ENCODE peak calls at places on chromosomes 13 and 19, in ten cellular contexts. B is tibial nerve; O is WERI-Rb-1; A is nephron progenitor cell; Z is activated CD4-positive, alpha-beta T cell treated with anti-CD3 and anti-CD28 coated beads for 1 hour; K is stimulated activated CD8-positive, alpha-beta memory T cell treated with anti-CD3 and anti-CD28 coated beads, Interleukin-15, amount 100 ng/mL, for 24 hours; T is PC-9; H is thyroid gland; F is brain microvascular endothelial cell; L is HEK293T. Q is an unnamed sample.

GRCh38 chr13:91134773-91135124 is 212.7 kb upstream of the MIR17HG start:
- DNase-seq in B (no peak), O (no peak), A (no peak), Z (no peak), K (no peak), T (no peak), H (no peak), F (no peak), L (no peak), Q (no peak)

GRCh38 chr13:35836476-35836875 is 294.7 kb downstream of the DCLK1 start:
- DNase-seq in B (no peak), O (no peak), A (no peak), Z (no peak), K (no peak), T (no peak), H (no peak), F (no peak), L (no peak), Q (no peak)

GRCh38 chr19:11092181-11092538 is 2.9 kb downstream of the LDLR start:
- DNase-seq in B (no peak), O (no peak), A (no peak), Z (peak; percentile 29), K (no peak), T (peak; percentile 91), H (no peak), F (peak; percentile 67), L (no peak), Q (no peak)

GRCh38 chr19:55830656-55831055 is 1.1 kb downstream of the NLRP11 start:
- DNase-seq in B (no peak), O (no peak), A (no peak), Z (no peak), K (no peak), T (peak; percentile 34), H (no peak), F (no peak), L (no peak), Q (no peak)

GRCh38 chr19:34428549-34429285 is 536 bp downstream of the UBA2 start:
- DNase-seq in B (peak; percentile 29), O (peak; percentile 15), A (no peak), Z (peak; percentile 9), K (peak; percentile 20), T (no peak), H (peak; percentile 18), F (no peak), L (peak; percentile 42), Q (peak; percentile 86)

GRCh38 chr19:39192846-39193245 is 3.9 kb upstream of the NCCRP1 start:
- DNase-seq in B (no peak), O (no peak), A (no peak), Z (no peak), K (no peak), T (no peak), H (no peak), F (no peak), L (no peak), Q (no peak)

GRCh38 chr19:1214862-1215731 is 9.5 kb downstream of the STK11 start:
- DNase-seq in B (no peak), O (no peak), A (no peak), Z (no peak), K (no peak), T (peak; percentile 70), H (peak; percentile 97), F (no peak), L (no peak), Q (peak; percentile 89)

GRCh38 chr13:95552539-95553270 is at the start of gene CLDN10:
- DNase-seq in B (no peak), O (no peak), A (peak; percentile 84), Z (no peak), K (no peak), T (no peak), H (no peak), F (no peak), L (no peak), Q (peak; percentile 14)

GRCh38 chr19:29031216-29031615 is 181.7 kb downstream of the UQCRFS1 start:
- DNase-seq in B (no peak), O (no peak), A (no peak), Z (no peak), K (no peak), T (no peak), H (no peak), F (no peak), L (no peak), Q (no peak)

GRCh38 chr13:105278797-105279425 is 1256.6 kb downstream of the EFNB2 start:
- DNase-seq in B (no peak), O (peak; percentile 54), A (peak; percentile 3), Z (no peak), K (no peak), T (no peak), H (no peak), F (no peak), L (no peak), Q (no peak)

GRCh38 chr13:44904982-44905381 is 84.3 kb downstream of the NUFIP1 start:
- DNase-seq in B (peak; percentile 66), O (no peak), A (no peak), Z (no peak), K (no peak), T (peak; percentile 74), H (no peak), F (peak; percentile 97), L (no peak), Q (peak; percentile 68)

GRCh38 chr19:39203372-39204341 is at the start of gene SYCN:
- DNase-seq in B (no peak), O (no peak), A (no peak), Z (no peak), K (no peak), T (no peak), H (no peak), F (no peak), L (no peak), Q (no peak)

GRCh38 chr19:37079238-37079637 is 1.0 kb downstream of the ZNF420 start:
- DNase-seq in B (no peak), O (no peak), A (no peak), Z (no peak), K (no peak), T (no peak), H (no peak), F (no peak), L (no peak), Q (no peak)

GRCh38 chr19:50331187-50332013 is 2.2 kb upstream of the KCNC3 start:
- DNase-seq in B (no peak), O (no peak), A (peak; percentile 29), Z (no peak), K (no peak), T (no peak), H (no peak), F (no peak), L (no peak), Q (no peak)

GRCh38 chr13:46552888-46553520 is at the start of gene LRCH1:
- DNase-seq in B (peak; percentile 79), O (peak; percentile 96), A (peak; percentile 88), Z (peak; percentile 77), K (peak; percentile 62), T (peak; percentile 67), H (peak; percentile 89), F (peak; percentile 88), L (peak; percentile 84), Q (peak; percentile 89)

GRCh38 chr19:10227215-10227971 is 3.7 kb downstream of the S1PR2 start:
- DNase-seq in B (peak; percentile 50), O (no peak), A (peak; percentile 35), Z (no peak), K (no peak), T (peak; percentile 31), H (peak; percentile 47), F (no peak), L (no peak), Q (peak; percentile 73)

GRCh38 chr13:33509642-33510229 is 224.2 kb upstream of the STARD13 start:
- DNase-seq in B (peak; percentile 26), O (no peak), A (no peak), Z (no peak), K (no peak), T (no peak), H (peak; percentile 6), F (no peak), L (no peak), Q (peak; percentile 17)

GRCh38 chr19:35491838-35492360 is 1.6 kb upstream of the KRTDAP start:
- DNase-seq in B (no peak), O (no peak), A (no peak), Z (no peak), K (no peak), T (peak; percentile 43), H (no peak), F (no peak), L (no peak), Q (no peak)

GRCh38 chr13:82772802-82773201 is 1109.5 kb downstream of the SLITRK1 start:
- DNase-seq in B (no peak), O (no peak), A (no peak), Z (no peak), K (no peak), T (no peak), H (no peak), F (no peak), L (no peak), Q (no peak)

Q was measured in psoas muscle.